ENCODE peak calls at places on chromosome 13, in four cellular contexts. S, O, G and F are unnamed samples.

GRCh38 chr13:33195693-33196464 is 89.7 kb downstream of the STARD13 start:
- DNase-seq in S (no peak), O (no peak), G (no peak), F (no peak)

GRCh38 chr13:19952850-19953249 is 5.7 kb upstream of the ZMYM2 start:
- DNase-seq in O (no peak), S (no peak), G (no peak), F (no peak)

GRCh38 chr13:89925107-89925506 is 1422.4 kb upstream of the MIR17HG start:
- DNase-seq in S (peak; percentile 17), O (no peak), G (no peak), F (no peak)

GRCh38 chr13:99572131-99572530 is 70.9 kb downstream of the TM9SF2 start:
- DNase-seq in O (no peak), S (no peak), G (no peak), F (no peak)

GRCh38 chr13:59643906-59644626 is 519.7 kb downstream of the DIAPH3 start:
- DNase-seq in O (no peak), G (no peak), S (no peak), F (no peak)

GRCh38 chr13:20053016-20053415 is 94.5 kb downstream of the ZMYM2 start:
- DNase-seq in G (no peak), O (peak; percentile 77), S (no peak), F (no peak)

GRCh38 chr13:95982144-95982543 is 71.1 kb downstream of the UGGT2 start:
- DNase-seq in O (no peak), S (no peak), G (no peak), F (no peak)

GRCh38 chr13:44867825-44868224 is 121.4 kb downstream of the NUFIP1 start:
- DNase-seq in O (peak; percentile 23), G (no peak), S (no peak), F (no peak)

GRCh38 chr13:26855921-26856320 is 95.3 kb upstream of the GPR12 start:
- DNase-seq in G (no peak), S (no peak), O (no peak), F (no peak)

GRCh38 chr13:89796196-89796595 is 1551.3 kb upstream of the MIR17HG start:
- DNase-seq in O (no peak), S (no peak), G (no peak), F (no peak)

GRCh38 chr13:99352351-99353271 is 45.4 kb upstream of the GPR183 start:
- DNase-seq in O (no peak), G (no peak), S (no peak), F (no peak)

GRCh38 chr13:107251321-107251720 is 683.4 kb upstream of the ARGLU1 start:
- DNase-seq in S (no peak), O (no peak), G (no peak), F (no peak)

GRCh38 chr13:99559560-99559959 is 58.3 kb downstream of the TM9SF2 start:
- DNase-seq in G (no peak), O (no peak), S (no peak), F (no peak)

GRCh38 chr13:93690139-93690538 is 463.5 kb downstream of the GPC6 start:
- DNase-seq in G (no peak), S (no peak), O (no peak), F (no peak)

GRCh38 chr13:28034256-28034655 is 45.8 kb upstream of the URAD start:
- DNase-seq in O (no peak), S (no peak), G (no peak), F (no peak)

GRCh38 chr13:59423708-59424355 is 739.9 kb downstream of the DIAPH3 start:
- DNase-seq in O (no peak), G (no peak), S (no peak), F (no peak)

GRCh38 chr13:44293908-44294735 is 79.5 kb upstream of the SERP2 start:
- DNase-seq in S (no peak), O (no peak), G (no peak), F (no peak)

GRCh38 chr13:105929486-105929885 is 606.0 kb downstream of the EFNB2 start:
- DNase-seq in G (no peak), S (no peak), O (no peak), F (no peak)

GRCh38 chr13:109146393-109146792 is 517.0 kb downstream of the MYO16 start:
- DNase-seq in O (no peak), G (no peak), S (no peak), F (no peak)

GRCh38 chr13:28401303-28402056 is 93.4 kb downstream of the FLT1 start:
- DNase-seq in S (no peak), O (no peak), G (no peak), F (no peak)

GRCh38 chr13:29472317-29472961 is 123.0 kb downstream of the SLC7A1 start:
- DNase-seq in G (no peak), O (peak; percentile 42), S (peak; percentile 71), F (peak; percentile 79)

GRCh38 chr13:30998548-30999140 is 66.2 kb downstream of the TEX26 start:
- DNase-seq in O (no peak), S (no peak), G (peak; percentile 41), F (no peak)

DNA sequence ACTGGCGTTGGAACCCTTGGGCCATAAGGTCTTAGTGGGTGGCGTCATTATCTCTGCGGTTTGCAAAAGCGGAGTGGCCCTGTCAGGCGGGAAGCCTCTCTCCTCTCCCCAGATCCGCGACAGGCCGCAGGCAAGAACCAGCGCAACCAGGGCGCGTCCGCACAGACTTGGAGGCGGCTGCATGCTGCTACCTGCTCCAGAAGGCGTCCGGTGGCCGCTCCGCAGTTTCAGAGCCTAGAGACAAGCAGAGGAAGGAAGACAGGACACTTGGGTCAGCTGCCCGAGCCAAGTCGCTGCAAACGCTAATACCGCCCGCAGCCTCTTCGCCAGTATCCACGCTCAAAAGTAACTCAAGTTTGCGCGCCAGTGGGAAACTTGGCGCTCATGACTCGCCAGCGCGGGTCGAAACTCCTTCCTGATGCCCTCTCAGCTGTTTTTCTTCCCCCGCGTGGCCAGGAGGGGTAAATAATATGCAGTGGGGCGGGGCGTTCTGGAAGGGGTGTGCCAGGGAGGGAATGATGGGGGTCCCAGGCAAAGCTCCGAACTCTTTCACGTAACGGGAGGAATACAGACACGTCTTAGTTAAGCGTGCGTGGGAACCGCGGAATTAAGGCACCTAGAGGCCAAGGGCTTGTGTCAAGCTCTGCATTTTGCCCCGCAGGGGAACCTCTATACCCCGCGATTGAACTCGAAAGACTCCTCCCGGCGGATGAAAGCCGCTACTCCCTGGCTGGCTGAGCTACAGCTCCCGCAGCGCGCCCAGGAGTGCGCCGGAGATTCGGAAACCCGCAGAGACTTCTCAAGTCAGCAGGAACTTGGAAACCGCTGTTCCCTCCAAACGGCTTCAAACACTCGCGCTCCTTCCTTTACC is at the start of gene EDNRB:
- DNase-seq in O (peak; percentile 56), S (peak; percentile 62), G (no peak), F (no peak)
- TF ChIP-seq CTCF in O (peak; percentile 40), S (no peak), G (no peak), F (no peak)

GRCh38 chr13:75418997-75419396 is 63.0 kb downstream of the TBC1D4 start:
- DNase-seq in S (peak; percentile 30), O (no peak), G (no peak), F (no peak)

GRCh38 chr13:75416327-75417005 is 65.5 kb downstream of the TBC1D4 start:
- DNase-seq in G (no peak), O (no peak), S (no peak), F (no peak)

GRCh38 chr13:75417006-75417384 is 65.0 kb downstream of the TBC1D4 start:
- DNase-seq in G (no peak), S (no peak), O (no peak), F (no peak)

GRCh38 chr13:75418186-75418843 is 63.7 kb downstream of the TBC1D4 start:
- DNase-seq in O (no peak), S (no peak), G (no peak), F (no peak)

DNA sequence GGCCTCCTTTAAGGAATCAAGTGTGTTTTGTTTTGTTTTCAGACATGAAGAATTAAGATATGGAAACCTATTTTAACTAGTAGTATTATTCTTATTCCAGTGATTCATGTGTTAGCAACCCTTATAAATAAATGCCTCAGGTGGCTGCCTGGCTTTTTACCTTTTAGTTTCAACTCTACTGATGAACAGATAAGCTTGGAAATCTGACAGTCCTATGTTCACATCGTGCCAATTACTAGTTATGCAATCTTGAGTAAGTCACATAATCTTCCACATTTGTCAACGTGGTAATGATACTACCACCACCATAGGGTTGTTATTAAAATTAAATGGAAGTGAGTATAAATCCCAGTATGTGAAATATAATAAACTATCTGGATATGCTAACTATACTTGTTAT is 64.3 kb downstream of the TBC1D4 start:
- DNase-seq in O (no peak), S (no peak), G (no peak), F (no peak)
- H3K27ac ChIP-seq in O (no peak overlapping the region), S (no peak overlapping the region), G (no peak overlapping the region), F (no peak overlapping the region)

GRCh38 chr13:110616103-110617101 is 1.1 kb downstream of the NAXD start:
- DNase-seq in G (no peak), S (peak; percentile 46), O (peak; percentile 74), F (peak; percentile 71)
- TF ChIP-seq CTCF in G (no peak), S (no peak), O (no peak), F (peak; percentile 21)

GRCh38 chr13:79405831-79406596 is at the start of gene RBM26:
- DNase-seq in S (peak; percentile 98), O (peak; percentile 96), G (peak; percentile 86), F (peak; percentile 91)

GRCh38 chr13:79406597-79406908 is 498 bp upstream of the RBM26 start:
- DNase-seq in S (no peak), O (no peak), G (no peak), F (no peak)

GRCh38 chr13:79404361-79404760 is 1.7 kb downstream of the RBM26 start:
- DNase-seq in G (no peak), O (no peak), S (peak; percentile 25), F (no peak)

GRCh38 chr13:79405501-79405830 is 589 bp downstream of the RBM26 start:
- DNase-seq in S (peak; percentile 36), O (no peak), G (peak; percentile 18), F (no peak)

DNA sequence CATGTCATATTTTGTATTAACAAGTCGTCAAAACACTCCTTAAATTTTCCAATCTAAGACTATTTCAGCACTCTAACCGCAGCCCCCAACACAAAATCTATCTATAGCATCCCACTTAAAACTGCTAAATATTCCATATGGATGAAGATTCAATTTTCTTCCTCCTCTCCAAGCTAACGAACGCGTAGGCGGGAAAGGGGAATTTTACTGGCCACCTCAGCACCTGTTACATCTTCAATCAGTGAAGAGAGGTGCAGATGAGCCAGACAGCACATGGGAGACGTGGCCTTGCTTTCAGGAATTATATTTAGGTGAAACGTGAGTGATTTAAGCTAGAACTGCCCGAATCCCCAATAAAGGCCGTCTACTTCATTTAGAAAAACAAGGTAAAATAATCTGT is 1.1 kb downstream of the RBM26 start:
- DNase-seq in S (no peak), O (peak; percentile 24), G (no peak), F (peak; percentile 18)
- H3K27ac ChIP-seq in S (peak overlapping the region; percentile 99), O (no peak overlapping the region), G (peak overlapping the region; percentile 97), F (peak overlapping the region; percentile 96)

DNA sequence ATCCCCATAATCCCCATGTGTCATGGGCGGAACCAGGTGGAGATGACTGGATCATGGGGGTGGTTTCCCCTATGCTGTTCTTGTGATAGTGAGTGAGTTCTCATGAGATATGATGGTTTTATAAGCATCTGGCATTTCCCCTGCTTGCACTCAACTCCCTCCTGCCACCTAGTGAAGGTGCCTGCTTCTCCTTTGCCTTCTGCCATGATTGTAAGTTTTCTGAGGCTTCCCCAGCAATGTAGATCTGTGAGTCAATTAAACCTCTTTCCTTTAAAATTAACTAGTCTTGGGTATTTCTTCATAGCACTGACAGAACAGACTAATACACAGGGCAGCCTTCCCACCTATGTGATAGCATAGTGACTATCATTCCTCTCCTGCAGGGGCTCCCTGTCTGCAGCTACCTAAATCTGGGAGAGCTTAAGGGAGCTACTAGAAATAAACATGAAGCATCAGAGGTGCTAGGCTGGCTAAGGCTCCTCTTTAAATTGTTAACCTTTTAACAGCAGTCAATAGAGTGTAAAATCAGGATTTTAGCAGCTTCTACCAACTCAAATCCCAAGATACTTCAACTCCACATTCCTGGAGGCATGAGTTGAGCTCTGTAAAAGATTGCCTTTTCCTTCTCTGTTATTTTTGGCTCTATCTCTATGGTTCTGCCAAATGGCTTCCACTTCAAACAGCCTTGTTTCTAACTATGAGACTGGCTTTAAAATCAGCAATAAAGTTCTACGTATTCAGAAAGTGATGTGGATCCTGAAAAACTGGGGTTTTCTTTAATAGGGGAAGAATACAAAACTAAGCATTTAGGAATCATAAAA is 112.3 kb downstream of the VWA8 start:
- DNase-seq in S (no peak), O (no peak), G (no peak), F (no peak)
- TF ChIP-seq CTCF in S (no peak), O (no peak), G (no peak), F (no peak)